ENCODE peak calls at places on chromosomes 12 and 14, in four cellular contexts. One of them, this sample, is unnamed.

GRCh38 chr12:48979602-48980388 is 1.7 kb downstream of the WNT1 start:
- DNase-seq in H1: no peak
- DNase-seq in K562: no peak
- DNase-seq in HepG2: no peak
- DNase-seq in this sample: no peak

GRCh38 chr12:82873951-82874350 is 187.2 kb downstream of the TMTC2 start:
- DNase-seq in HepG2: no peak
- DNase-seq in K562: no peak
- DNase-seq in H1: no peak
- DNase-seq in this sample: no peak

GRCh38 chr12:4120316-4120920 is 153.1 kb upstream of the CCND2 start:
- DNase-seq in H1: peak; percentile 11
- DNase-seq in HepG2: no peak
- DNase-seq in K562: no peak
- DNase-seq in this sample: no peak

GRCh38 chr12:46509135-46509534 is 136.6 kb upstream of the SLC38A2 start:
- DNase-seq in H1: no peak
- DNase-seq in HepG2: no peak
- DNase-seq in K562: no peak
- DNase-seq in this sample: no peak

GRCh38 chr12:14148489-14149240 is 167.3 kb upstream of the GRIN2B start:
- DNase-seq in K562: no peak
- DNase-seq in H1: no peak
- DNase-seq in HepG2: no peak
- DNase-seq in this sample: no peak

GRCh38 chr12:9331218-9331626 is 123.0 kb upstream of the PZP start:
- DNase-seq in K562: peak; percentile 65
- DNase-seq in HepG2: peak; percentile 44
- DNase-seq in H1: peak; percentile 94
- DNase-seq in this sample: peak; percentile 49

GRCh38 chr14:74491952-74492351 is 1.2 kb downstream of the NPC2 start:
- DNase-seq in HepG2: peak; percentile 60
- DNase-seq in K562: peak; percentile 18
- DNase-seq in H1: no peak
- DNase-seq in this sample: peak; percentile 50

GRCh38 chr14:22976620-22977433 is 5.5 kb downstream of the AJUBA start:
- DNase-seq in K562: peak; percentile 47
- DNase-seq in HepG2: peak; percentile 99
- DNase-seq in H1: no peak
- DNase-seq in this sample: peak; percentile 83

GRCh38 chr12:123859035-123859434 is 96.9 kb downstream of the DNAH10 start:
- DNase-seq in HepG2: no peak
- DNase-seq in K562: no peak
- DNase-seq in H1: peak; percentile 56
- DNase-seq in this sample: no peak

GRCh38 chr12:55929306-55929791 is 1.6 kb upstream of the DGKA start:
- DNase-seq in HepG2: no peak
- DNase-seq in H1: no peak
- DNase-seq in K562: no peak
- DNase-seq in this sample: no peak

GRCh38 chr12:18853570-18854366 is 115.8 kb downstream of the CAPZA3 start:
- DNase-seq in HepG2: no peak
- DNase-seq in K562: no peak
- DNase-seq in H1: no peak
- DNase-seq in this sample: no peak

GRCh38 chr14:89219056-89219455 is 198.0 kb downstream of the FOXN3 start:
- DNase-seq in HepG2: no peak
- DNase-seq in H1: no peak
- DNase-seq in K562: no peak
- DNase-seq in this sample: no peak

GRCh38 chr12:49885663-49886461 is 17.8 kb downstream of the FAIM2 start:
- DNase-seq in H1: no peak
- DNase-seq in K562: no peak
- DNase-seq in HepG2: peak; percentile 47
- DNase-seq in this sample: no peak

GRCh38 chr12:67764055-67764454 is 115.5 kb downstream of the DYRK2 start:
- DNase-seq in H1: no peak
- DNase-seq in K562: no peak
- DNase-seq in HepG2: no peak
- DNase-seq in this sample: no peak

GRCh38 chr12:93380480-93381121 is 2.9 kb downstream of the NUDT4 start:
- DNase-seq in H1: no peak
- DNase-seq in HepG2: peak; percentile 43
- DNase-seq in K562: no peak
- DNase-seq in this sample: peak; percentile 40

GRCh38 chr12:69106482-69107118 is 132.8 kb upstream of the CPSF6 start:
- DNase-seq in K562: no peak
- DNase-seq in H1: no peak
- DNase-seq in HepG2: no peak
- DNase-seq in this sample: no peak

GRCh38 chr12:76272292-76272691 is 75.9 kb downstream of the BBS10 start:
- DNase-seq in H1: no peak
- DNase-seq in K562: no peak
- DNase-seq in HepG2: peak; percentile 3
- DNase-seq in this sample: no peak

GRCh38 chr12:24561411-24561871 is 387.5 kb downstream of the BCAT1 start:
- DNase-seq in K562: no peak
- DNase-seq in H1: no peak
- DNase-seq in HepG2: no peak
- DNase-seq in this sample: no peak

GRCh38 chr14:51442513-51443175 is 202.6 kb downstream of the TMX1 start:
- DNase-seq in K562: no peak
- DNase-seq in HepG2: no peak
- DNase-seq in H1: no peak
- DNase-seq in this sample: peak; percentile 33

GRCh38 chr12:115583591-115583990 is 693.9 kb downstream of the MED13L start:
- DNase-seq in HepG2: no peak
- DNase-seq in H1: no peak
- DNase-seq in K562: no peak
- DNase-seq in this sample: no peak

GRCh38 chr12:122669397-122670070 is 33.6 kb downstream of the HCAR2 start:
- DNase-seq in H1: no peak
- DNase-seq in HepG2: no peak
- DNase-seq in K562: no peak
- DNase-seq in this sample: peak; percentile 37

GRCh38 chr12:49489154-49489553 is 49.7 kb upstream of the KCNH3 start:
- DNase-seq in HepG2: no peak
- DNase-seq in K562: no peak
- DNase-seq in H1: no peak
- DNase-seq in this sample: no peak

GRCh38 chr12:117012189-117012805 is 86.9 kb downstream of the TESC start:
- DNase-seq in HepG2: no peak
- DNase-seq in H1: no peak
- DNase-seq in K562: no peak
- DNase-seq in this sample: no peak

GRCh38 chr14:83044001-83044400 is 1510.3 kb upstream of the SEL1L start:
- DNase-seq in HepG2: no peak
- DNase-seq in K562: no peak
- DNase-seq in H1: no peak
- DNase-seq in this sample: no peak

GRCh38 chr14:56325251-56325839 is 207.1 kb downstream of the PELI2 start:
- DNase-seq in H1: no peak
- DNase-seq in HepG2: no peak
- DNase-seq in K562: no peak
- DNase-seq in this sample: no peak

GRCh38 chr12:119115296-119115905 is 63.3 kb upstream of the HSPB8 start:
- DNase-seq in K562: peak; percentile 72
- DNase-seq in HepG2: peak; percentile 38
- DNase-seq in H1: peak; percentile 86
- DNase-seq in this sample: peak; percentile 50

GRCh38 chr14:37195327-37195726 is 2.4 kb upstream of the MIPOL1 start:
- DNase-seq in K562: no peak
- DNase-seq in H1: no peak
- DNase-seq in HepG2: peak; percentile 72
- DNase-seq in this sample: no peak

GRCh38 chr14:21343035-21343794 is 40.6 kb downstream of the SUPT16H start:
- DNase-seq in HepG2: no peak
- DNase-seq in H1: no peak
- DNase-seq in K562: no peak
- DNase-seq in this sample: no peak

GRCh38 chr14:61941421-61941805 is 179.2 kb downstream of the SNAPC1 start:
- DNase-seq in K562: no peak
- DNase-seq in H1: no peak
- DNase-seq in HepG2: no peak
- DNase-seq in this sample: no peak

GRCh38 chr12:132078190-132078589 is 65.9 kb downstream of the DDX51 start:
- DNase-seq in HepG2: no peak
- DNase-seq in K562: no peak
- DNase-seq in H1: no peak
- DNase-seq in this sample: no peak

GRCh38 chr14:29348504-29348903 is 579.1 kb downstream of the PRKD1 start:
- DNase-seq in HepG2: no peak
- DNase-seq in H1: no peak
- DNase-seq in K562: no peak
- DNase-seq in this sample: no peak

GRCh38 chr12:127516467-127516866 is 750.5 kb upstream of the TMEM132C start:
- DNase-seq in K562: no peak
- DNase-seq in H1: no peak
- DNase-seq in HepG2: no peak
- DNase-seq in this sample: no peak

GRCh38 chr14:81247271-81247766 is 26.6 kb upstream of the GTF2A1 start:
- DNase-seq in H1: no peak
- DNase-seq in HepG2: no peak
- DNase-seq in K562: no peak
- DNase-seq in this sample: no peak

GRCh38 chr12:130977759-130978127 is 24.0 kb downstream of the ADGRD1 start:
- DNase-seq in HepG2: no peak
- DNase-seq in H1: no peak
- DNase-seq in K562: no peak
- DNase-seq in this sample: no peak

GRCh38 chr12:8780389-8780788 is 42.0 kb upstream of the A2ML1 start:
- DNase-seq in K562: peak; percentile 12
- DNase-seq in H1: no peak
- DNase-seq in HepG2: peak; percentile 16
- DNase-seq in this sample: peak; percentile 58

GRCh38 chr12:56271031-56271430 is 4.3 kb downstream of the COQ10A start:
- DNase-seq in K562: peak; percentile 34
- DNase-seq in H1: no peak
- DNase-seq in HepG2: no peak
- DNase-seq in this sample: peak; percentile 50

GRCh38 chr12:101945361-101946232 is 68.2 kb downstream of the DRAM1 start:
- DNase-seq in H1: no peak
- DNase-seq in K562: no peak
- DNase-seq in HepG2: peak; percentile 39
- DNase-seq in this sample: no peak

DNA sequence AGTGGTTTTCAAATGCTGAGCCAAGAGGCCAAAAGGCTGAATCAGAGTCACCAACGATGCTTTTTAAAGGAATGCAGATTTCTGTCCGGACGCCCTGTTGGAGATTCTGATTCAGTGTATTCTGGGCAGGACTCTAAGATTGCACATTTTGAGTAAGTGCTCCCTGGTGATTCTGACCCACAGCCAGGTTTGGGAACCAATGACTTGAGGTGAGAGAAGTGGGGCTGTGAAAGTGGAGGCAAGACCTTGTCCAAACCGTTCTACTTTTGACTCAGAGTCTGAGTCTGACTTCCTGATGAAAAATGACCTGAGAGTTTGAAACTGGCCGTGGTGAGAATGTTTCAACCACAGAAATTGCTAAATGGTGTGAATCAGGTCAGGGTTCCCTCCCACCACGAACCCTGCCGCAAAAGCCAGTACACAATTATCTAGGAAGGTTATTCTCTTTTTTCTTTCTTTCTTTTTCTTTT is 90.2 kb downstream of the NTN4 start:
- DNase-seq in H1: no peak
- DNase-seq in K562: no peak
- DNase-seq in HepG2: no peak
- DNase-seq in this sample: no peak
- TF ChIP-seq RNF2 in H1: no peak
- TF ChIP-seq RNF2 in K562: no peak
- TF ChIP-seq RNF2 in HepG2: no peak
- TF ChIP-seq RNF2 in this sample: no peak

GRCh38 chr12:34376133-34376799 is 354.0 kb downstream of the ALG10 start:
- DNase-seq in K562: peak; percentile 36
- DNase-seq in H1: no peak
- DNase-seq in HepG2: no peak
- DNase-seq in this sample: no peak
- H3K9me3 ChIP-seq in K562: no peaks in the 10 kb centered on the region
- H3K9me3 ChIP-seq in H1: peaks cover 100% of the 10 kb centered on the region
- H3K9me3 ChIP-seq in HepG2: no peaks in the 10 kb centered on the region
- H3K9me3 ChIP-seq in this sample: no peaks in the 10 kb centered on the region

DNA sequence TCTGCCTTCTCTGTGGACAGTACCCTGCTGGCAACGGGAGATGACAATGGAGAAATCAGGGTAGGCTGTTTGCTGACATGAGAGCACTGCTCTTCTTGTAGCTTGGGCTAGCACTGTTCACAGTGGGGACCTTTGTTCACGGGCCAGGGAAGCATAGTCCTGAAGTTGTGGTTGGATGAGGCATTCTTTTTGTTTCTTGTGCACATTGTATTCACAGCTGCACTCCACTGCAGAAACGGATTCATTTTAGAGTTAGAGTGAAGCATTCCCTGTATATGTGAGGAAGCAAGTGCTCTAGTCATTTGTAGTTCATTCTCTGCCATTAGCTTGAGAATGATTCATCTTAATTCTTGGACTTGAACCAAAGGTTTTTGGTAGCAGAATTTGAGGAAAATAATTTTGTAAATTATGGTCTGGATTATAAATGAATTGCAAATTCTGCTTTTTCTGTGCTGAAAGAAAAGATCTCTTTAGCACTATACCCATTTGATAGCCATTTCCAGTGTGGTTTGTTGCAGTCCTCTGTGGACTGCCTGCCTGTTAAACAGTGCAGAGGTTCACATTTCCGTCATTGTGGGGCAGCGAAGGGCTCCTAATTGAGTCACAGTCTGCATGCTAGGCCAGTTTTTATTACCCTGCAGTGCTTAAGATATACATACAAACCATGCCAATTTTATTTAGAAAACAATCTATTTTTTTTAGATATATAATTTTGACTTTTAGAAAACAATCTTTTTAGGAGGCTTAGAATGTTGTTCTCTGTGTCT is 80.6 kb downstream of the APAF1 start:
- DNase-seq in HepG2: peak; percentile 28
- DNase-seq in H1: no peak
- DNase-seq in K562: peak; percentile 20
- DNase-seq in this sample: peak; percentile 19
- TF ChIP-seq RNF2 in HepG2: no peak
- TF ChIP-seq RNF2 in H1: no peak
- TF ChIP-seq RNF2 in K562: no peak
- TF ChIP-seq RNF2 in this sample: no peak

GRCh38 chr14:104230946-104231345 is 92.6 kb downstream of the KIF26A start:
- DNase-seq in HepG2: no peak
- DNase-seq in H1: no peak
- DNase-seq in K562: no peak
- DNase-seq in this sample: no peak
- H3K9me3 ChIP-seq in HepG2: peaks cover 36% of the 10 kb centered on the region
- H3K9me3 ChIP-seq in H1: peaks cover 24% of the 10 kb centered on the region
- H3K9me3 ChIP-seq in K562: no peaks in the 10 kb centered on the region
- H3K9me3 ChIP-seq in this sample: peaks cover 16% of the 10 kb centered on the region

GRCh38 chr12:96047621-96048211 is 12.3 kb upstream of the LTA4H start:
- DNase-seq in HepG2: peak; percentile 27
- DNase-seq in K562: no peak
- DNase-seq in H1: no peak
- DNase-seq in this sample: peak; percentile 65
- TF ChIP-seq RNF2 in HepG2: no peak
- TF ChIP-seq RNF2 in K562: no peak
- TF ChIP-seq RNF2 in H1: no peak
- TF ChIP-seq RNF2 in this sample: no peak

GRCh38 chr14:105805701-105806100 is 279.3 kb downstream of the TMEM121 start:
- DNase-seq in H1: no peak
- DNase-seq in K562: no peak
- DNase-seq in HepG2: no peak
- DNase-seq in this sample: no peak
- H3K9me3 ChIP-seq in H1: peaks cover 71% of the 10 kb centered on the region
- H3K9me3 ChIP-seq in K562: no peaks in the 10 kb centered on the region
- H3K9me3 ChIP-seq in HepG2: no peaks in the 10 kb centered on the region
- H3K9me3 ChIP-seq in this sample: peaks cover 2% of the 10 kb centered on the region

This sample was measured in A549.